ENCODE peak calls at places on chromosomes 12 and 14, in eight cellular contexts. G is naive thymus-derived CD4-positive, alpha-beta T cell; E is right cardiac atrium; P is Karpas-422; J is mesendoderm; C is OCI-LY7; R is aorta; W is IMR-90. S is an unnamed sample.

GRCh38 chr14:23441076-23441475 is 5.6 kb upstream of the MYH7 start:
- DNase-seq in G (no peak), E (no peak), P (no peak), J (no peak), C (no peak), R (no peak), W (no peak), S (no peak)

GRCh38 chr12:66438601-66439000 is 136.3 kb downstream of the HELB start:
- DNase-seq in G (no peak), E (no peak), P (no peak), J (peak; percentile 21), C (no peak), R (no peak), W (peak; percentile 18), S (no peak)

GRCh38 chr14:100241279-100241678 is 2.3 kb downstream of the YY1 start:
- DNase-seq in G (no peak), E (no peak), P (no peak), J (no peak), C (no peak), R (no peak), W (no peak), S (no peak)

GRCh38 chr12:55797068-55797467 is 20.5 kb downstream of the SARNP start:
- DNase-seq in G (no peak), E (no peak), P (peak; percentile 66), J (peak; percentile 65), C (peak; percentile 57), R (no peak), W (peak; percentile 56), S (peak; percentile 18)

GRCh38 chr14:92883066-92883465 is 39.9 kb upstream of the CHGA start:
- DNase-seq in G (no peak), E (no peak), P (no peak), J (no peak), C (no peak), R (no peak), W (no peak), S (no peak)

GRCh38 chr14:58752782-58753181 is 115.0 kb downstream of the DACT1 start:
- DNase-seq in G (no peak), E (peak; percentile 88), P (no peak), J (no peak), C (no peak), R (peak; percentile 93), W (no peak), S (peak; percentile 83)

GRCh38 chr12:45962553-45963325 is 27.6 kb downstream of the SCAF11 start:
- DNase-seq in G (no peak), E (no peak), P (no peak), J (no peak), C (no peak), R (no peak), W (no peak), S (no peak)

GRCh38 chr12:13347241-13348043 is 150.9 kb downstream of the EMP1 start:
- DNase-seq in G (no peak), E (peak; percentile 11), P (no peak), J (no peak), C (no peak), R (no peak), W (peak; percentile 56), S (no peak)

GRCh38 chr14:20690848-20691640 is 2.5 kb downstream of the ANG start:
- DNase-seq in G (no peak), E (no peak), P (peak; percentile 89), J (peak; percentile 76), C (peak; percentile 70), R (no peak), W (peak; percentile 72), S (no peak)

GRCh38 chr12:112907415-112908157 is 824 bp downstream of the OAS1 start:
- DNase-seq in G (no peak), E (no peak), P (peak; percentile 62), J (no peak), C (peak; percentile 82), R (no peak), W (no peak), S (no peak)
- H3K4me3 ChIP-seq in G (peak overlapping the region; percentile 68), E (peak overlapping the region; percentile 59), P (peak overlapping the region; percentile 69), J (no peak overlapping the region), C (peak overlapping the region; percentile 71), R (no peak overlapping the region), W (no peak overlapping the region), S (peak overlapping the region; percentile 36)

DNA sequence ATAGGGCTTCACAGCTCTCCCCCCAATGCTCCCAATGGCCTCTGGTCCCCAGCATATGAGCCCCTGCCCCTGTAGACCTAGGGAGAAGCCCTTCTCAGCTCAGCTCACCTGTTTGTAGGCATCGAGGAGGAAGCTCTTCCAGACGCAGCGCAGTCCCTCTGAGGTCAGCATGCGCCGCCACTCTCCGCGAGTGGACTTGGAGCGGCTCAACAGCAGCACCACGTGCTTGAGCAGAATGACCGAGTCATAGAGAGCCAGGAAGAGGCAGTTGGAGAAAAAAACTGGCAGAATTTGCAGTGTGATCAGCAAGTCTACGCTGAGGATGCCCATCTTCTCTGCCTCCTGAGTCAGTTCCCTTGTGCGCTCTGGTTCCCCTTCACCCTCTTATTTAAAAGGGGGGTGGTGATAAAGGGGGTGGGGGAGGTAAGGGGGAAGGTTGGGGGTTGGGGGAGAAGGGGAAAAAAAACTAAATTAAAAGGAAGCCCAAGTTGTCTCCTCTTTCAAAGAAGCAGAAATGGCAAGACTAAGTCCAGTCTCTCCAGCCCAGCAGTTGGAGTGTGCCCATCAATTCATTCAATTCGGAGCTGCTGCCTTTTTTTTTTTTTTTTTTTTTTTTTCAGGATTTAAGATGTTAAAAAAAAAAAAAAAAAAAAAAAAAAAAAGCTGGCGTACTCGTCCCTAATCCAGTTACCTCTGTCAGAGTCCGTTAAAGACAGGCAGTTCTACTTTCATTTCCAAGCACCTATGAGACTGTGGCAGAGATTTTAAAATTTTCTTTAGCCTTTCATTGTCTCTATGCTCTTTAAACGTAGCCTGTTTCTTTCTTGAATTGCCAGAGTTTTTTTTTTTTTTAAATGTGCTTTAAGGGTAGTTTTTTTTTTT is at the start of gene DIO2:
- DNase-seq in G (no peak), E (peak; percentile 38), P (no peak), J (peak; percentile 43), C (no peak), R (no peak), W (peak; percentile 31), S (peak; percentile 79)
- H3K4me1 ChIP-seq in G (no peaks in the 10 kb centered on the region), E (no peaks in the 10 kb centered on the region), P (peaks cover 7% of the 10 kb centered on the region), J (no peaks in the 10 kb centered on the region), C (no peaks in the 10 kb centered on the region), R (no peaks in the 10 kb centered on the region), W (peaks cover 4% of the 10 kb centered on the region), S (no peaks in the 10 kb centered on the region)

GRCh38 chr12:42484996-42485395 is 104.5 kb downstream of the PRICKLE1 start:
- DNase-seq in G (no peak), E (no peak), P (no peak), J (no peak), C (no peak), R (no peak), W (peak; percentile 33), S (no peak)
- H3K4me3 ChIP-seq in G (no peak overlapping the region), E (no peak overlapping the region), P (no peak overlapping the region), J (no peak overlapping the region), C (no peak overlapping the region), R (no peak overlapping the region), W (no peak overlapping the region), S (no peak overlapping the region)

GRCh38 chr12:130571734-130572133 is 144.4 kb downstream of the RIMBP2 start:
- DNase-seq in G (no peak), E (no peak), P (no peak), J (no peak), C (no peak), R (no peak), W (no peak), S (no peak)

GRCh38 chr12:130568041-130568440 is 148.1 kb downstream of the RIMBP2 start:
- DNase-seq in G (no peak), E (no peak), P (no peak), J (no peak), C (no peak), R (no peak), W (no peak), S (no peak)

GRCh38 chr12:130571089-130571488 is 145.0 kb downstream of the RIMBP2 start:
- DNase-seq in G (no peak), E (no peak), P (no peak), J (no peak), C (peak; percentile 4), R (no peak), W (no peak), S (no peak)

GRCh38 chr12:130566446-130567155 is 149.5 kb downstream of the RIMBP2 start:
- DNase-seq in G (no peak), E (no peak), P (no peak), J (no peak), C (no peak), R (no peak), W (no peak), S (no peak)

GRCh38 chr12:130568546-130568945 is 147.6 kb downstream of the RIMBP2 start:
- DNase-seq in G (no peak), E (no peak), P (no peak), J (no peak), C (no peak), R (no peak), W (no peak), S (no peak)
- H3K4me1 ChIP-seq in G (no peaks in the 10 kb centered on the region), E (no peaks in the 10 kb centered on the region), P (no peaks in the 10 kb centered on the region), J (no peaks in the 10 kb centered on the region), C (no peaks in the 10 kb centered on the region), R (no peaks in the 10 kb centered on the region), W (no peaks in the 10 kb centered on the region), S (no peaks in the 10 kb centered on the region)

DNA sequence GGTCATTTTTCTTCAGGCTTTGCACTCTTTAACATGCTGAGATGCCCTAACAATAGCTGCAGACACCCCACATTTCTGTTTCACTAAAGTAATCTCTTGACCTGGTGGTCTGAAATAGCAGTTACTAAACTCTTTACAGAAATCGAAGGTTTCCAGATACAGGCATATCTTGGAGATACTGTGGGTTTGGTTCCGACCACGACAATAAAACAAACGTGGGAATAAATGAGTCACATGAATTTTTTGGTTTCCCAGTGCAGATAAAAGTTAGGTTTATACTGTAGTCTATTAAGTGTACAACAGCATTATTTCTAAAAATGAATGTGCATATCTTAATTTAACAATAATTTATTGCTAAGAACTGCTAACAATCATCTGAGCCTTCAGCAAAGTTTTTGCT is 208.7 kb downstream of the EGLN3 start:
- DNase-seq in G (no peak), E (no peak), P (no peak), J (no peak), C (no peak), R (no peak), W (no peak), S (no peak)
- H3K4me3 ChIP-seq in G (no peak overlapping the region), E (no peak overlapping the region), P (no peak overlapping the region), J (no peak overlapping the region), C (no peak overlapping the region), R (no peak overlapping the region), W (no peak overlapping the region), S (no peak overlapping the region)

GRCh38 chr14:79631276-79631675 is 580.0 kb downstream of the DIO2 start:
- DNase-seq in G (no peak), E (no peak), P (no peak), J (peak; percentile 20), C (no peak), R (no peak), W (no peak), S (no peak)
- H3K4me1 ChIP-seq in G (no peaks in the 10 kb centered on the region), E (no peaks in the 10 kb centered on the region), P (no peaks in the 10 kb centered on the region), J (no peaks in the 10 kb centered on the region), C (no peaks in the 10 kb centered on the region), R (no peaks in the 10 kb centered on the region), W (no peaks in the 10 kb centered on the region), S (no peaks in the 10 kb centered on the region)

DNA sequence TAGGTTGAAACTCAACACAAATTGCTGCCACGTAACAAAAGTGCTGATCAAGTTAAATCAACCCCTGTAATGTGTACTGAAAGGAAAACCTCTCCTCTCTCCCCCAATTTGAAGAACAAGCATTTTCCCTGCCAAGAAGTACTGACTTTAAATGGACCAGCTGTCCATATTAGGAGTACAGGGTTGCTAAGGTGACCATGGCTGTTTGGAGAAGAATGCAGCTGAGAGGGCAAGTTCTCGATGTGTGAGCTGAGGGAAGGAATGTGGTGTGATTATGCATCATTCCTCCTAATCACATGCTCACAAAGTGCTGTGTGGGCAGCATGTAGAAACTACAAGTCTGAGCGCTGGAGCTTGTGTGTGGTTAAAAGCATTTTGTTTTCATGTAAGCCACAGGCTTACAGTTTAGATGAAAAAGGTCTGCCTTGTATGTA is 50.9 kb upstream of the CCT2 start:
- DNase-seq in G (no peak), E (peak; percentile 47), P (no peak), J (peak; percentile 99), C (no peak), R (no peak), W (peak; percentile 100), S (no peak)
- H3K4me3 ChIP-seq in G (no peak overlapping the region), E (no peak overlapping the region), P (no peak overlapping the region), J (no peak overlapping the region), C (no peak overlapping the region), R (no peak overlapping the region), W (no peak overlapping the region), S (no peak overlapping the region)

S was measured in heart left ventricle.